ENCODE peak calls at places on chromosomes 6 and 20, in seven cellular contexts. One of them, this sample, is unnamed.

GRCh38 chr6:4599924-4600323 is 176.3 kb upstream of the CDYL start:
- DNase-seq in A549: no peak
- DNase-seq in heart left ventricle: no peak
- DNase-seq in neural progenitor cell: no peak
- DNase-seq in colonic mucosa: no peak
- DNase-seq in stomach: no peak
- DNase-seq in astrocyte: peak; percentile 91
- DNase-seq in this sample: no peak

GRCh38 chr6:23522751-23523527 is 603.1 kb upstream of the NRSN1 start:
- DNase-seq in A549: no peak
- DNase-seq in heart left ventricle: no peak
- DNase-seq in neural progenitor cell: no peak
- DNase-seq in colonic mucosa: no peak
- DNase-seq in stomach: no peak
- DNase-seq in astrocyte: no peak
- DNase-seq in this sample: no peak

GRCh38 chr20:7967199-7967844 is 27.1 kb upstream of the HAO1 start:
- DNase-seq in A549: no peak
- DNase-seq in heart left ventricle: no peak
- DNase-seq in neural progenitor cell: no peak
- DNase-seq in colonic mucosa: no peak
- DNase-seq in stomach: no peak
- DNase-seq in astrocyte: peak; percentile 83
- DNase-seq in this sample: no peak

GRCh38 chr6:39209360-39209811 is 19.9 kb downstream of the KCNK5 start:
- DNase-seq in A549: no peak
- DNase-seq in heart left ventricle: no peak
- DNase-seq in neural progenitor cell: no peak
- DNase-seq in colonic mucosa: no peak
- DNase-seq in stomach: no peak
- DNase-seq in astrocyte: no peak
- DNase-seq in this sample: peak; percentile 72

GRCh38 chr6:14092861-14093789 is 24.4 kb upstream of the CD83 start:
- DNase-seq in A549: no peak
- DNase-seq in heart left ventricle: no peak
- DNase-seq in neural progenitor cell: no peak
- DNase-seq in colonic mucosa: no peak
- DNase-seq in stomach: no peak
- DNase-seq in astrocyte: peak; percentile 52
- DNase-seq in this sample: no peak

GRCh38 chr6:157224957-157225574 is 98.3 kb downstream of the TMEM242 start:
- DNase-seq in A549: no peak
- DNase-seq in heart left ventricle: no peak
- DNase-seq in neural progenitor cell: no peak
- DNase-seq in colonic mucosa: no peak
- DNase-seq in stomach: no peak
- DNase-seq in astrocyte: no peak
- DNase-seq in this sample: peak; percentile 42

GRCh38 chr6:101539510-101540245 is 146.2 kb downstream of the GRIK2 start:
- DNase-seq in A549: no peak
- DNase-seq in heart left ventricle: no peak
- DNase-seq in neural progenitor cell: no peak
- DNase-seq in colonic mucosa: no peak
- DNase-seq in stomach: no peak
- DNase-seq in astrocyte: peak; percentile 75
- DNase-seq in this sample: no peak

GRCh38 chr20:53948383-53949318 is 121.7 kb downstream of the BCAS1 start:
- DNase-seq in A549: no peak
- DNase-seq in heart left ventricle: no peak
- DNase-seq in neural progenitor cell: no peak
- DNase-seq in colonic mucosa: no peak
- DNase-seq in stomach: no peak
- DNase-seq in astrocyte: no peak
- DNase-seq in this sample: no peak

GRCh38 chr6:52243282-52243893 is 912 bp downstream of the IL17F start:
- DNase-seq in A549: no peak
- DNase-seq in heart left ventricle: no peak
- DNase-seq in neural progenitor cell: no peak
- DNase-seq in colonic mucosa: no peak
- DNase-seq in stomach: no peak
- DNase-seq in astrocyte: no peak
- DNase-seq in this sample: no peak

GRCh38 chr20:3180319-3180718 is 7.0 kb upstream of the LZTS3 start:
- DNase-seq in A549: no peak
- DNase-seq in heart left ventricle: no peak
- DNase-seq in neural progenitor cell: no peak
- DNase-seq in colonic mucosa: no peak
- DNase-seq in stomach: no peak
- DNase-seq in astrocyte: no peak
- DNase-seq in this sample: no peak

GRCh38 chr6:84581494-84582259 is 182.7 kb downstream of the TBX18 start:
- DNase-seq in A549: no peak
- DNase-seq in heart left ventricle: no peak
- DNase-seq in neural progenitor cell: no peak
- DNase-seq in colonic mucosa: no peak
- DNase-seq in stomach: no peak
- DNase-seq in astrocyte: peak; percentile 82
- DNase-seq in this sample: no peak

GRCh38 chr20:32327087-32327681 is 30.9 kb upstream of the ASXL1 start:
- DNase-seq in A549: no peak
- DNase-seq in heart left ventricle: no peak
- DNase-seq in neural progenitor cell: no peak
- DNase-seq in colonic mucosa: no peak
- DNase-seq in stomach: no peak
- DNase-seq in astrocyte: peak; percentile 96
- DNase-seq in this sample: no peak

GRCh38 chr6:134882426-134883038 is 67.4 kb downstream of the ALDH8A1 start:
- DNase-seq in A549: peak; percentile 22
- DNase-seq in heart left ventricle: peak; percentile 38
- DNase-seq in neural progenitor cell: peak; percentile 70
- DNase-seq in colonic mucosa: peak; percentile 41
- DNase-seq in stomach: peak; percentile 77
- DNase-seq in astrocyte: peak; percentile 48
- DNase-seq in this sample: peak; percentile 87

GRCh38 chr20:64055893-64056638 is 6.6 kb upstream of the SOX18 start:
- DNase-seq in A549: no peak
- DNase-seq in heart left ventricle: peak; percentile 85
- DNase-seq in neural progenitor cell: peak; percentile 26
- DNase-seq in colonic mucosa: no peak
- DNase-seq in stomach: no peak
- DNase-seq in astrocyte: no peak
- DNase-seq in this sample: peak; percentile 71

GRCh38 chr6:156703719-156704118 is 73.5 kb upstream of the ARID1B start:
- DNase-seq in A549: no peak
- DNase-seq in heart left ventricle: no peak
- DNase-seq in neural progenitor cell: no peak
- DNase-seq in colonic mucosa: no peak
- DNase-seq in stomach: no peak
- DNase-seq in astrocyte: no peak
- DNase-seq in this sample: no peak

GRCh38 chr6:7401103-7401502 is 11.5 kb downstream of the RIOK1 start:
- DNase-seq in A549: no peak
- DNase-seq in heart left ventricle: no peak
- DNase-seq in neural progenitor cell: no peak
- DNase-seq in colonic mucosa: no peak
- DNase-seq in stomach: no peak
- DNase-seq in astrocyte: peak; percentile 8
- DNase-seq in this sample: no peak

GRCh38 chr6:44117397-44118128 is 9.7 kb downstream of the MRPL14 start:
- DNase-seq in A549: no peak
- DNase-seq in heart left ventricle: no peak
- DNase-seq in neural progenitor cell: no peak
- DNase-seq in colonic mucosa: no peak
- DNase-seq in stomach: peak; percentile 65
- DNase-seq in astrocyte: peak; percentile 77
- DNase-seq in this sample: no peak

GRCh38 chr20:59525500-59526241 is 78.7 kb upstream of the PHACTR3 start:
- DNase-seq in A549: peak; percentile 66
- DNase-seq in heart left ventricle: peak; percentile 32
- DNase-seq in neural progenitor cell: peak; percentile 84
- DNase-seq in colonic mucosa: peak; percentile 54
- DNase-seq in stomach: peak; percentile 58
- DNase-seq in astrocyte: no peak
- DNase-seq in this sample: peak; percentile 94

GRCh38 chr6:19289408-19289967 is 547.7 kb upstream of the ID4 start:
- DNase-seq in A549: no peak
- DNase-seq in heart left ventricle: no peak
- DNase-seq in neural progenitor cell: no peak
- DNase-seq in colonic mucosa: no peak
- DNase-seq in stomach: no peak
- DNase-seq in astrocyte: no peak
- DNase-seq in this sample: no peak

GRCh38 chr20:5171790-5172164 is 45.0 kb downstream of the CDS2 start:
- DNase-seq in A549: no peak
- DNase-seq in heart left ventricle: no peak
- DNase-seq in neural progenitor cell: no peak
- DNase-seq in colonic mucosa: no peak
- DNase-seq in stomach: no peak
- DNase-seq in astrocyte: no peak
- DNase-seq in this sample: no peak

GRCh38 chr20:855466-856360 is 22.2 kb downstream of the FAM110A start:
- DNase-seq in A549: no peak
- DNase-seq in heart left ventricle: no peak
- DNase-seq in neural progenitor cell: no peak
- DNase-seq in colonic mucosa: no peak
- DNase-seq in stomach: no peak
- DNase-seq in astrocyte: peak; percentile 22
- DNase-seq in this sample: no peak

GRCh38 chr20:53655909-53656652 is 62.4 kb upstream of the ZNF217 start:
- DNase-seq in A549: no peak
- DNase-seq in heart left ventricle: no peak
- DNase-seq in neural progenitor cell: no peak
- DNase-seq in colonic mucosa: no peak
- DNase-seq in stomach: no peak
- DNase-seq in astrocyte: peak; percentile 52
- DNase-seq in this sample: no peak

GRCh38 chr20:23456873-23457272 is 4.2 kb upstream of the CST11 start:
- DNase-seq in A549: no peak
- DNase-seq in heart left ventricle: no peak
- DNase-seq in neural progenitor cell: no peak
- DNase-seq in colonic mucosa: no peak
- DNase-seq in stomach: no peak
- DNase-seq in astrocyte: no peak
- DNase-seq in this sample: no peak

GRCh38 chr6:43264599-43264998 is 21.3 kb downstream of the TTBK1 start:
- DNase-seq in A549: no peak
- DNase-seq in heart left ventricle: no peak
- DNase-seq in neural progenitor cell: no peak
- DNase-seq in colonic mucosa: no peak
- DNase-seq in stomach: no peak
- DNase-seq in astrocyte: no peak
- DNase-seq in this sample: no peak

GRCh38 chr20:50221501-50222323 is 31.1 kb downstream of the CEBPB start:
- DNase-seq in A549: no peak
- DNase-seq in heart left ventricle: peak; percentile 30
- DNase-seq in neural progenitor cell: no peak
- DNase-seq in colonic mucosa: no peak
- DNase-seq in stomach: no peak
- DNase-seq in astrocyte: peak; percentile 30
- DNase-seq in this sample: no peak

GRCh38 chr6:150310539-150310938 is 58.3 kb upstream of the IYD start:
- DNase-seq in A549: no peak
- DNase-seq in heart left ventricle: no peak
- DNase-seq in neural progenitor cell: no peak
- DNase-seq in colonic mucosa: no peak
- DNase-seq in stomach: no peak
- DNase-seq in astrocyte: no peak
- DNase-seq in this sample: no peak

DNA sequence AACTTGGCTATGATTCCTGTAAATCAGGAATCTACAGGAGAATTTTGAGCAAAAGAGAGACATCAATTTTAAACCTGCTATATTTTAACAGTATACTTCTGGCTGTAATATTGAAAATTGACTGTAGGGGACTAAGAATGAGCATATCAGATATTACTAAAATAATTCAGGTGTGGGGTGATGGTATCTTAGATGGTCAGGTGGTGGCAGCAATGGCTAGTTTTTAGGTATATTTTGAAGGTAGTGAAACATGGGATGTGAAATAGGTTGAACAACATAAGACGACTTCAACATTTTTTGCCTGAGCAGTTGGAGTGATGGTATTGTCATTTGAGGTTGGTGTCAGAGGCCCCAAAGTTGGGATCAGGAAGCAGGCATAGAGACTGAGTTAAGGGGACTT is 32.1 kb downstream of the FAM83B start:
- DNase-seq in A549: no peak
- DNase-seq in heart left ventricle: no peak
- DNase-seq in neural progenitor cell: no peak
- DNase-seq in colonic mucosa: no peak
- DNase-seq in stomach: no peak
- DNase-seq in astrocyte: no peak
- DNase-seq in this sample: no peak
- TF ChIP-seq CTCF in A549: peak; percentile 14
- TF ChIP-seq CTCF in heart left ventricle: no peak
- TF ChIP-seq CTCF in neural progenitor cell: no peak
- TF ChIP-seq CTCF in colonic mucosa: no peak
- TF ChIP-seq CTCF in stomach: no peak
- TF ChIP-seq CTCF in astrocyte: no peak
- TF ChIP-seq CTCF in this sample: peak; percentile 47

DNA sequence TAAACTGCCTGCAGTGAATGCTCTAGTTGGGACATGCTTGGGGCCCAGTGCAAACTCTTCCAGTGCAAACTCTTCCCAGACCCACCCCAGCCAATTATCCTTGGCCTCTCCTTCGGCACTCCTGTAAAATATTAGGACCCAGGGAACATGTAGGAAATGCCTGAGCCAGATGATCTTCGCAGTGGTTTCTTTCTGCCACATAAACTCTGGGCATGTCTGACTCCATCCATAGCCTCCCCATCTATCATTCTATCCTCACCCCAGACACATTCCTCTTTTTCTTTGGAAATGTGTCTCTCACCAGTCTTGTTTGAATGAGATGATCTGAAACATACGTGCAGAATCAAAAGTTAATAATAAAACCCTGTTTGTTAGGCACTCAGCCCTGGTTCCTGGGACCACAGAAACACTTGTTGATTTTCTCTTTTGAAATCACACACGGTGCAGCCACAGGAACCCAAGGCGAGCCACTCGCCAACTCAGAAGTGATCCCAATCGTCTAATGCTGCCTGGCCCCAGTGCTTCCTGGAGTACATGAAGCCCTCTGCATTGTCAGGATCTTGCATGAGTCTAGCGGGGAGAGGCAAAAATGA is 108.9 kb upstream of the CST7 start:
- DNase-seq in A549: no peak
- DNase-seq in heart left ventricle: no peak
- DNase-seq in neural progenitor cell: no peak
- DNase-seq in colonic mucosa: no peak
- DNase-seq in stomach: no peak
- DNase-seq in astrocyte: no peak
- DNase-seq in this sample: no peak
- H3K4me1 ChIP-seq in A549: no peaks in the 10 kb centered on the region
- H3K4me1 ChIP-seq in heart left ventricle: no peaks in the 10 kb centered on the region
- H3K4me1 ChIP-seq in neural progenitor cell: peaks cover 16% of the 10 kb centered on the region
- H3K4me1 ChIP-seq in colonic mucosa: no peaks in the 10 kb centered on the region
- H3K4me1 ChIP-seq in stomach: no peaks in the 10 kb centered on the region
- H3K4me1 ChIP-seq in astrocyte: peaks cover 16% of the 10 kb centered on the region
- H3K4me1 ChIP-seq in this sample: peaks cover 18% of the 10 kb centered on the region

GRCh38 chr6:72704979-72705378 is 83.1 kb downstream of the KCNQ5 start:
- DNase-seq in A549: no peak
- DNase-seq in heart left ventricle: no peak
- DNase-seq in neural progenitor cell: peak; percentile 7
- DNase-seq in colonic mucosa: no peak
- DNase-seq in stomach: no peak
- DNase-seq in astrocyte: no peak
- DNase-seq in this sample: no peak
- TF ChIP-seq CTCF in A549: no peak
- TF ChIP-seq CTCF in heart left ventricle: no peak
- TF ChIP-seq CTCF in neural progenitor cell: peak; percentile 36
- TF ChIP-seq CTCF in colonic mucosa: no peak
- TF ChIP-seq CTCF in stomach: no peak
- TF ChIP-seq CTCF in astrocyte: no peak
- TF ChIP-seq CTCF in this sample: peak; percentile 53

GRCh38 chr6:163427498-163428254 is 13.2 kb downstream of the QKI start:
- DNase-seq in A549: no peak
- DNase-seq in heart left ventricle: no peak
- DNase-seq in neural progenitor cell: peak; percentile 57
- DNase-seq in colonic mucosa: no peak
- DNase-seq in stomach: no peak
- DNase-seq in astrocyte: peak; percentile 71
- DNase-seq in this sample: no peak
- H3K4me1 ChIP-seq in A549: peaks cover 37% of the 10 kb centered on the region
- H3K4me1 ChIP-seq in heart left ventricle: peaks cover 96% of the 10 kb centered on the region
- H3K4me1 ChIP-seq in neural progenitor cell: peaks cover 46% of the 10 kb centered on the region
- H3K4me1 ChIP-seq in colonic mucosa: no peaks in the 10 kb centered on the region
- H3K4me1 ChIP-seq in stomach: peaks cover 28% of the 10 kb centered on the region
- H3K4me1 ChIP-seq in astrocyte: peaks cover 24% of the 10 kb centered on the region
- H3K4me1 ChIP-seq in this sample: peaks cover 3% of the 10 kb centered on the region

This sample was measured in endodermal cell.